ENCODE peak calls at places on chromosomes 11 and 22, in eight cellular contexts. One of them, this sample, is unnamed.

GRCh38 chr11:2787816-2788750 is 88.3 kb upstream of the KCNQ1OT1 start:
- DNase-seq in PC-9: no peak
- DNase-seq in activated CD4-positive, CD25-positive, alpha-beta regulatory T cell treated with anti-CD3 and anti-CD28 coated beads, Interleukin-2, amount 50 U/mL, for 16 hours: no peak
- DNase-seq in stromal cell of bone marrow: no peak
- DNase-seq in body of pancreas: peak; percentile 6
- DNase-seq in lower lobe of right lung: no peak
- DNase-seq in esophagus muscularis mucosa: peak; percentile 87
- DNase-seq in ureter: no peak
- DNase-seq in this sample: no peak

GRCh38 chr22:17777005-17777716 is 2.9 kb upstream of the BID start:
- DNase-seq in PC-9: no peak
- DNase-seq in activated CD4-positive, CD25-positive, alpha-beta regulatory T cell treated with anti-CD3 and anti-CD28 coated beads, Interleukin-2, amount 50 U/mL, for 16 hours: peak; percentile 33
- DNase-seq in stromal cell of bone marrow: no peak
- DNase-seq in body of pancreas: no peak
- DNase-seq in lower lobe of right lung: peak; percentile 75
- DNase-seq in esophagus muscularis mucosa: no peak
- DNase-seq in ureter: no peak
- DNase-seq in this sample: peak; percentile 88

GRCh38 chr11:68040957-68041591 is 2.2 kb downstream of the TCIRG1 start:
- DNase-seq in PC-9: no peak
- DNase-seq in activated CD4-positive, CD25-positive, alpha-beta regulatory T cell treated with anti-CD3 and anti-CD28 coated beads, Interleukin-2, amount 50 U/mL, for 16 hours: no peak
- DNase-seq in stromal cell of bone marrow: no peak
- DNase-seq in body of pancreas: peak; percentile 85
- DNase-seq in lower lobe of right lung: peak; percentile 52
- DNase-seq in esophagus muscularis mucosa: no peak
- DNase-seq in ureter: peak; percentile 49
- DNase-seq in this sample: no peak

GRCh38 chr11:123544631-123545375 is 109.6 kb downstream of the SCN3B start:
- DNase-seq in PC-9: no peak
- DNase-seq in activated CD4-positive, CD25-positive, alpha-beta regulatory T cell treated with anti-CD3 and anti-CD28 coated beads, Interleukin-2, amount 50 U/mL, for 16 hours: no peak
- DNase-seq in stromal cell of bone marrow: no peak
- DNase-seq in body of pancreas: no peak
- DNase-seq in lower lobe of right lung: no peak
- DNase-seq in esophagus muscularis mucosa: no peak
- DNase-seq in ureter: no peak
- DNase-seq in this sample: no peak

GRCh38 chr11:45067966-45068365 is 78.5 kb upstream of the PRDM11 start:
- DNase-seq in PC-9: no peak
- DNase-seq in activated CD4-positive, CD25-positive, alpha-beta regulatory T cell treated with anti-CD3 and anti-CD28 coated beads, Interleukin-2, amount 50 U/mL, for 16 hours: no peak
- DNase-seq in stromal cell of bone marrow: no peak
- DNase-seq in body of pancreas: no peak
- DNase-seq in lower lobe of right lung: no peak
- DNase-seq in esophagus muscularis mucosa: no peak
- DNase-seq in ureter: no peak
- DNase-seq in this sample: no peak

GRCh38 chr11:16843307-16843706 is 104.9 kb downstream of the C11orf58 start:
- DNase-seq in PC-9: no peak
- DNase-seq in activated CD4-positive, CD25-positive, alpha-beta regulatory T cell treated with anti-CD3 and anti-CD28 coated beads, Interleukin-2, amount 50 U/mL, for 16 hours: no peak
- DNase-seq in stromal cell of bone marrow: no peak
- DNase-seq in body of pancreas: peak; percentile 43
- DNase-seq in lower lobe of right lung: no peak
- DNase-seq in esophagus muscularis mucosa: no peak
- DNase-seq in ureter: no peak
- DNase-seq in this sample: no peak

GRCh38 chr11:128666397-128666796 is 27.5 kb upstream of the FLI1 start:
- DNase-seq in PC-9: no peak
- DNase-seq in activated CD4-positive, CD25-positive, alpha-beta regulatory T cell treated with anti-CD3 and anti-CD28 coated beads, Interleukin-2, amount 50 U/mL, for 16 hours: no peak
- DNase-seq in stromal cell of bone marrow: no peak
- DNase-seq in body of pancreas: no peak
- DNase-seq in lower lobe of right lung: no peak
- DNase-seq in esophagus muscularis mucosa: no peak
- DNase-seq in ureter: no peak
- DNase-seq in this sample: no peak

GRCh38 chr11:13940611-13941256 is 21.8 kb upstream of the SPON1 start:
- DNase-seq in PC-9: no peak
- DNase-seq in activated CD4-positive, CD25-positive, alpha-beta regulatory T cell treated with anti-CD3 and anti-CD28 coated beads, Interleukin-2, amount 50 U/mL, for 16 hours: no peak
- DNase-seq in stromal cell of bone marrow: no peak
- DNase-seq in body of pancreas: no peak
- DNase-seq in lower lobe of right lung: no peak
- DNase-seq in esophagus muscularis mucosa: no peak
- DNase-seq in ureter: no peak
- DNase-seq in this sample: no peak

GRCh38 chr11:79007811-79008294 is 433.0 kb downstream of the TENM4 start:
- DNase-seq in PC-9: no peak
- DNase-seq in activated CD4-positive, CD25-positive, alpha-beta regulatory T cell treated with anti-CD3 and anti-CD28 coated beads, Interleukin-2, amount 50 U/mL, for 16 hours: no peak
- DNase-seq in stromal cell of bone marrow: no peak
- DNase-seq in body of pancreas: no peak
- DNase-seq in lower lobe of right lung: no peak
- DNase-seq in esophagus muscularis mucosa: no peak
- DNase-seq in ureter: no peak
- DNase-seq in this sample: no peak

GRCh38 chr11:62573006-62573591 is 592 bp downstream of the EEF1G start:
- DNase-seq in PC-9: no peak
- DNase-seq in activated CD4-positive, CD25-positive, alpha-beta regulatory T cell treated with anti-CD3 and anti-CD28 coated beads, Interleukin-2, amount 50 U/mL, for 16 hours: no peak
- DNase-seq in stromal cell of bone marrow: no peak
- DNase-seq in body of pancreas: no peak
- DNase-seq in lower lobe of right lung: no peak
- DNase-seq in esophagus muscularis mucosa: no peak
- DNase-seq in ureter: no peak
- DNase-seq in this sample: no peak

GRCh38 chr11:83724704-83725114 is 438.5 kb upstream of the CCDC90B start:
- DNase-seq in PC-9: no peak
- DNase-seq in activated CD4-positive, CD25-positive, alpha-beta regulatory T cell treated with anti-CD3 and anti-CD28 coated beads, Interleukin-2, amount 50 U/mL, for 16 hours: no peak
- DNase-seq in stromal cell of bone marrow: peak; percentile 8
- DNase-seq in body of pancreas: peak; percentile 86
- DNase-seq in lower lobe of right lung: peak; percentile 45
- DNase-seq in esophagus muscularis mucosa: no peak
- DNase-seq in ureter: peak; percentile 54
- DNase-seq in this sample: no peak

GRCh38 chr11:88535916-88536547 is 198.5 kb upstream of the CTSC start:
- DNase-seq in PC-9: peak; percentile 90
- DNase-seq in activated CD4-positive, CD25-positive, alpha-beta regulatory T cell treated with anti-CD3 and anti-CD28 coated beads, Interleukin-2, amount 50 U/mL, for 16 hours: no peak
- DNase-seq in stromal cell of bone marrow: peak; percentile 83
- DNase-seq in body of pancreas: no peak
- DNase-seq in lower lobe of right lung: no peak
- DNase-seq in esophagus muscularis mucosa: no peak
- DNase-seq in ureter: no peak
- DNase-seq in this sample: no peak

GRCh38 chr11:82906236-82906635 is 4.7 kb downstream of the DDIAS start:
- DNase-seq in PC-9: peak; percentile 50
- DNase-seq in activated CD4-positive, CD25-positive, alpha-beta regulatory T cell treated with anti-CD3 and anti-CD28 coated beads, Interleukin-2, amount 50 U/mL, for 16 hours: no peak
- DNase-seq in stromal cell of bone marrow: peak; percentile 22
- DNase-seq in body of pancreas: no peak
- DNase-seq in lower lobe of right lung: no peak
- DNase-seq in esophagus muscularis mucosa: no peak
- DNase-seq in ureter: no peak
- DNase-seq in this sample: no peak

GRCh38 chr11:8906629-8907028 is 4.4 kb upstream of the AKIP1 start:
- DNase-seq in PC-9: peak; percentile 91
- DNase-seq in activated CD4-positive, CD25-positive, alpha-beta regulatory T cell treated with anti-CD3 and anti-CD28 coated beads, Interleukin-2, amount 50 U/mL, for 16 hours: no peak
- DNase-seq in stromal cell of bone marrow: no peak
- DNase-seq in body of pancreas: no peak
- DNase-seq in lower lobe of right lung: no peak
- DNase-seq in esophagus muscularis mucosa: no peak
- DNase-seq in ureter: no peak
- DNase-seq in this sample: no peak

GRCh38 chr22:43925433-43926348 is 2.1 kb downstream of the PNPLA3 start:
- DNase-seq in PC-9: no peak
- DNase-seq in activated CD4-positive, CD25-positive, alpha-beta regulatory T cell treated with anti-CD3 and anti-CD28 coated beads, Interleukin-2, amount 50 U/mL, for 16 hours: no peak
- DNase-seq in stromal cell of bone marrow: no peak
- DNase-seq in body of pancreas: no peak
- DNase-seq in lower lobe of right lung: peak; percentile 57
- DNase-seq in esophagus muscularis mucosa: no peak
- DNase-seq in ureter: peak; percentile 64
- DNase-seq in this sample: no peak

GRCh38 chr11:37449146-37449545 is 851.1 kb upstream of the RAG2 start:
- DNase-seq in PC-9: peak; percentile 50
- DNase-seq in activated CD4-positive, CD25-positive, alpha-beta regulatory T cell treated with anti-CD3 and anti-CD28 coated beads, Interleukin-2, amount 50 U/mL, for 16 hours: no peak
- DNase-seq in stromal cell of bone marrow: peak; percentile 43
- DNase-seq in body of pancreas: no peak
- DNase-seq in lower lobe of right lung: no peak
- DNase-seq in esophagus muscularis mucosa: no peak
- DNase-seq in ureter: no peak
- DNase-seq in this sample: no peak

GRCh38 chr11:16879690-16880089 is 134.5 kb downstream of the PLEKHA7 start:
- DNase-seq in PC-9: no peak
- DNase-seq in activated CD4-positive, CD25-positive, alpha-beta regulatory T cell treated with anti-CD3 and anti-CD28 coated beads, Interleukin-2, amount 50 U/mL, for 16 hours: no peak
- DNase-seq in stromal cell of bone marrow: no peak
- DNase-seq in body of pancreas: no peak
- DNase-seq in lower lobe of right lung: no peak
- DNase-seq in esophagus muscularis mucosa: no peak
- DNase-seq in ureter: no peak
- DNase-seq in this sample: no peak